ENCODE peak calls at places on chromosomes 13 and 19, in nine cellular contexts. C, L, R, J, Y, S, Q, U and Z are unnamed samples.

GRCh38 chr13:101570410-101570809 is 117.9 kb downstream of the ITGBL1 start:
- DNase-seq in C (no peak), L (no peak), R (no peak), J (no peak), Y (no peak), S (no peak), Q (no peak), U (no peak), Z (no peak)

GRCh38 chr13:111893607-111894443 is 173.1 kb upstream of the SOX1 start:
- DNase-seq in C (no peak), L (no peak), R (peak), J (no peak), Y (no peak), S (no peak), Q (no peak), U (no peak), Z (no peak)

GRCh38 chr19:55116232-55117062 is 990 bp downstream of the PPP1R12C start:
- DNase-seq in C (peak), L (peak), R (peak), J (peak), Y (peak), S (no peak), Q (no peak), U (peak), Z (peak)

GRCh38 chr13:36428083-36428482 is 4.2 kb upstream of the CCNA1 start:
- DNase-seq in C (no peak), L (no peak), R (no peak), J (no peak), Y (no peak), S (no peak), Q (no peak), U (no peak), Z (no peak)

GRCh38 chr13:85724554-85725432 is 74.4 kb downstream of the SLITRK6 start:
- DNase-seq in C (no peak), L (no peak), R (no peak), J (no peak), Y (peak), S (peak), Q (no peak), U (no peak), Z (no peak)

GRCh38 chr13:65497265-65497664 is 1732.9 kb downstream of the PCDH9 start:
- DNase-seq in C (no peak), L (no peak), R (no peak), J (no peak), Y (no peak), S (peak), Q (peak), U (no peak), Z (no peak)

GRCh38 chr19:14127929-14128509 is 8.4 kb downstream of the ASF1B start:
- DNase-seq in C (peak), L (no peak), R (no peak), J (no peak), Y (no peak), S (no peak), Q (no peak), U (peak), Z (no peak)

GRCh38 chr19:42028304-42029216 is 34.5 kb upstream of the ATP1A3 start:
- DNase-seq in C (no peak), L (no peak), R (peak), J (no peak), Y (no peak), S (no peak), Q (peak), U (no peak), Z (no peak)

GRCh38 chr13:42266464-42266863 is 5.5 kb upstream of the AKAP11 start:
- DNase-seq in C (peak), L (no peak), R (no peak), J (no peak), Y (peak), S (peak), Q (no peak), U (no peak), Z (no peak)

GRCh38 chr13:113451951-113452421 is 1.3 kb downstream of the ADPRHL1 start:
- DNase-seq in C (peak), L (no peak), R (no peak), J (no peak), Y (no peak), S (no peak), Q (no peak), U (peak), Z (peak)

GRCh38 chr13:41004875-41005693 is 14.0 kb downstream of the ELF1 start:
- DNase-seq in C (no peak), L (no peak), R (no peak), J (no peak), Y (no peak), S (no peak), Q (no peak), U (no peak), Z (no peak)

GRCh38 chr19:27792576-27793127 is 1420.3 kb downstream of the UQCRFS1 start:
- DNase-seq in C (no peak), L (no peak), R (no peak), J (no peak), Y (no peak), S (no peak), Q (no peak), U (no peak), Z (no peak)

GRCh38 chr13:29934531-29935308 is 84.3 kb upstream of the UBL3 start:
- DNase-seq in C (no peak), L (no peak), R (no peak), J (no peak), Y (no peak), S (no peak), Q (no peak), U (no peak), Z (no peak)

GRCh38 chr13:66543780-66544179 is 686.4 kb downstream of the PCDH9 start:
- DNase-seq in C (no peak), L (no peak), R (no peak), J (no peak), Y (no peak), S (no peak), Q (peak), U (no peak), Z (no peak)

GRCh38 chr13:51523082-51523518 is 61.2 kb upstream of the WDFY2 start:
- DNase-seq in C (no peak), L (peak), R (no peak), J (peak), Y (peak), S (no peak), Q (no peak), U (no peak), Z (no peak)

GRCh38 chr19:47026156-47026555 is 6.5 kb downstream of the NPAS1 start:
- DNase-seq in C (no peak), L (no peak), R (no peak), J (no peak), Y (no peak), S (no peak), Q (no peak), U (no peak), Z (no peak)

GRCh38 chr13:106083620-106084350 is 451.7 kb downstream of the EFNB2 start:
- DNase-seq in C (peak), L (no peak), R (peak), J (no peak), Y (peak), S (no peak), Q (peak), U (no peak), Z (no peak)

DNA sequence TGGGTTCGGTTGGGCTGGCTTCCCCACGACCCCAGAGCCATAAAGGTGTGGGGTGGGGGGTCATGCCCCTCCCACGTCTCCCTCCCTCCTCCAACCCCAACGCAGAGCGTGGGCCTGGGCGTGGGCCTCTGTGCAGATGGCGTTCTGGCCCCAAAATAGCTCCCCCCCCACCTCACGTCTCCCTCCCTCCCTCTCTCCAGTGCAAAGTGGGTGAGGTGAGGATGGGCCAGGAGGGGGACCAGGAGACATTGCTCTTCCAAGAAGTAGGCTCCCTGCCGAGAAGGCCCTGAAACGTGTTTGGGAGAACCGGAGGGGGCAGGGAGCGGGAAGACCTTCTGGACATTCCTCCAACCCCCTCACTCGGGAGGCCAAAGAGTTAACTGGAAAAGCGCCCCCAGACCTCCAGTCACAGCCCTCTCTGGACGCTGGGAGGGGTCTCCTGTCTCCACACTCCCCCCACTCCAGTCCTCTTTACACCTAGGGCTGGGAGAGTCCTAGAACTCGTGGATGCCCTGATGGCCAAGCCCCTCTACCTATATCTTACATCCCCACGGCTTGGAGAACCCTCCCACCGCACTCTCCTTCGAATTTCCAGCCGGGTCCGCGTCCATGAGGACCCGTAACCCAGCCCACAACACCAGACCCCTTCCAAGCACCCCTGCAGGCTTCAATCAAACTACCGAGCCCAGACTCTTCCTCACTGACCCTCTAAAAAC is 855 bp downstream of the UNC13A start:
- DNase-seq in C (no peak), L (no peak), R (peak), J (no peak), Y (no peak), S (no peak), Q (no peak), U (no peak), Z (peak)
- H3K4me3 ChIP-seq in C (no peak), L (no peak), R (peak), J (no peak), Y (no peak), S (no peak), Q (peak), U (no peak), Z (peak)

GRCh38 chr19:10000171-10000826 is 10.0 kb downstream of the COL5A3 start:
- DNase-seq in C (peak), L (peak), R (peak), J (peak), Y (peak), S (no peak), Q (peak), U (peak), Z (peak)
- H3K27ac ChIP-seq in C (no peak), L (no peak), R (no peak), J (no peak), Y (no peak), S (no peak), Q (no peak), U (no peak), Z (no peak)

DNA sequence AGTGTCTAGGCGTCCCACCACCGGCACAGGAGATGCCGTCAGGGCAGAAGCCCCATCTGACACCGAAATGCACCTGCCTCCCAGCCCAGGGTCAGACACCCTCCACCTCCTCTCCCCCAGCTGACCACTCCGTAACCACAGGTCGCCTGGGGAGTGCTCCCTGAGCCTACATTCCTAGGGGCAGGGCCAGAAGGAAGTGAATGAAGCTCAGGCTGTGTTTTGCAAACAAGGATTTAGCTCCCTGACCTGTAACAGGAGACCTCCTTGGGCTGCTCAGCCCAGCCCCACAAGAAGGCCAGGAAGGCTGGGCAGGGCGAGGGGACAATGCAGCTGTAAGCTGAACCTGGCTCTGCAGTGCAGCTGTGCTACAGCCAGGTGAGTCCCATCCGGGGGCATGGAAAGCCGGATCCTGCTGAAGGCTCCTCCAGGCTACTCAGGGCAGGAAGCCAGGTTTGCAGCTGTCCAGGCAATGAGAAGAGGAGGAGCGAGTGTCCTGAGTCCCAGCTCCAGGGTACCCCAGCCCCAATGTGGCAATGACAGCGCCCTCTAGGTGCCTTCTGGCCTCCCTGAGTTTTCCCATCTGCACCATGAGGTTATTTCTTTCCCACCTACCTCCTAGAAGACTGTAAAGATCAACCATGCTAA is 42.1 kb downstream of the RHPN2 start:
- DNase-seq in C (no peak), L (no peak), R (peak), J (no peak), Y (no peak), S (no peak), Q (no peak), U (no peak), Z (no peak)
- TF ChIP-seq CTCF in C (no peak), L (no peak), R (peak), J (no peak), Y (no peak), S (no peak), Q (peak), U (no peak), Z (no peak)

DNA sequence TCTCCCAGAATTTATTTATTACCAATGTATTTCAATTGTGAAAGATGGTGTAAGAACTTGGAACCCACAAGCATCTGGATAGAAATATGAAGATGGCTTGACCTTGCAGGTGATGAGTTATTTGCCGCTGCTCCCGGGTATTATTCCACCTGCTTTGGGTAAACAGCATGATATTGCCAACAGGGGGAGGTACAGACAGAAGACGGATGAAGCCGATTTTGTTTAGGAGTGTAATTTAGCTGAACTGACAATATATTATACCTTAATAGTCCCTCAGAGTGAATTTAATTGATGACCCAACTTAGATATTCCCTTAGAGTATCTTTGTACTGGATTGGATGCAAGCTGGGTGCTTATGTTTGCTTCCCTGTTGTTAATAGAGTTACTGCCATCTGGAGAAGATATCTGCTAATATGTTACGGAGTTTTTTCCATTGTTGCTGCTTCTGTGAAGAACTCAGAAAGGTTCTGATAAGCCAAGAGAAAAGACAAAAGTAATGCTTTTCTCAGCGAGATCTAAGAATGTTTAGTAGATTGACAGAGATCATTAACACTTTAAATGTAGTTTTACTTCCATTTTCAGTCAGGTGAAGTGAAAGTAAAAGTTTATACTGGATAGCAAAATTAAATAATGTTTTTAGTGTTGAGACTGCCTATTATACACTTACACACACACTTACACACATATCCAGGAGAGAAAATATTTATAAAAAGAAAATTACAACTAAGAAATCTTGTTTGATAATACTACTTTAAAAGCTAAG is 2220.8 kb upstream of the PCDH20 start:
- DNase-seq in C (no peak), L (no peak), R (no peak), J (no peak), Y (peak), S (no peak), Q (peak), U (no peak), Z (no peak)
- H3K4me3 ChIP-seq in C (no peak), L (no peak), R (no peak), J (no peak), Y (no peak), S (no peak), Q (peak), U (peak), Z (no peak)

GRCh38 chr19:48154003-48154402 is 16.1 kb downstream of the LIG1 start:
- DNase-seq in C (no peak), L (no peak), R (no peak), J (no peak), Y (no peak), S (no peak), Q (no peak), U (no peak), Z (no peak)

GRCh38 chr19:48152552-48152951 is 17.6 kb downstream of the LIG1 start:
- DNase-seq in C (peak), L (peak), R (peak), J (no peak), Y (peak), S (peak), Q (peak), U (peak), Z (peak)

GRCh38 chr19:48158210-48158790 is 11.8 kb downstream of the LIG1 start:
- DNase-seq in C (no peak), L (no peak), R (no peak), J (no peak), Y (no peak), S (no peak), Q (no peak), U (no peak), Z (no peak)
- H3K27ac ChIP-seq in C (no peak), L (no peak), R (no peak), J (no peak), Y (no peak), S (no peak), Q (no peak), U (no peak), Z (no peak)

DNA sequence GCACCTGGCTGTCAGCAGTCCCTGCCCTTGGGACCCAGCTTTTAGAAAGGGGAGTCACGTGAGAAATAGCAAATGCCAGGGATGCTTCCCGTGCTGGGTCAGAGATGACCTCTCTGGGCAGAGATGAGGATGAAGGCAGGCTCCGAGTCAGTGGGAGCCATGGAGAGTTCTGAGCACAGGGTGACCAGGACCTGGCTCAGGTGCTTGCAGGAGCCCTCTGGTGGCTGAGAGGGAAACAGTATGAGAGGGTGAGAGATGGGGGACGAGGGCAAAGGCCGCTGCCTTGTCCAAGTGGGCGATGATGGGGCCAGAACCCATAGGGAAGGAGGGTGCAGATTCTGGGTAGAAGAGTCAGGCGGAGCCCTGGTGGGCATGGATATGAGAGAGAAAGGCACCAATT is 15.8 kb downstream of the TMED1 start:
- DNase-seq in C (no peak), L (no peak), R (no peak), J (no peak), Y (no peak), S (no peak), Q (no peak), U (no peak), Z (no peak)
- TF ChIP-seq CTCF in C (peak), L (peak), R (peak), J (peak), Y (no peak), S (peak), Q (peak), U (peak), Z (peak)

DNA sequence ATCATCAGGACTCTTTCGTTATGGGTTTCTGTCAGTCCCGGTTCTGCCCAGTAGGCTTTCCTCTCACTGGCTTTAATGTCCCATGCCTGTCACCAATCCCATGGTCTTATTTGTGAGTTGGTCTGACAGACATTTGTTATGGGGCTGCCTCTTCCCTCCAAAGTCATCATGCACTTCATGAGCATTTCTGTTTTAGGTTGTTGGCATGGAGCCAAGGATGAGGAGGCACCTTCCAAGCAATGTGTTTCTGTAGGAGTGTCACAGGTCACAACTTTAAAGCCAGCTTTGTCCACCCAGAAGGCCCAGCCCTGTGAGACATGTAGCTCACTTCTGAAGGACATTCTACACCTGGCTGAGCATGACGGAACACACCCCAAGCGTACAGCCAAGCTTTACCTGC is 8.5 kb downstream of the ZNF17 start:
- DNase-seq in C (no peak), L (no peak), R (no peak), J (no peak), Y (no peak), S (no peak), Q (no peak), U (no peak), Z (no peak)
- H3K4me3 ChIP-seq in C (no peak), L (no peak), R (no peak), J (no peak), Y (no peak), S (no peak), Q (no peak), U (no peak), Z (no peak)

GRCh38 chr19:36849701-36850645 is 703 bp upstream of the ZNF345 start:
- DNase-seq in C (peak), L (peak), R (peak), J (peak), Y (peak), S (peak), Q (no peak), U (peak), Z (peak)

GRCh38 chr19:36851898-36852297 is 1.2 kb downstream of the ZNF345 start:
- DNase-seq in C (no peak), L (no peak), R (no peak), J (no peak), Y (no peak), S (no peak), Q (no peak), U (no peak), Z (no peak)

GRCh38 chr19:36847968-36848367 is 2.7 kb upstream of the ZNF345 start:
- DNase-seq in C (no peak), L (no peak), R (no peak), J (no peak), Y (no peak), S (no peak), Q (no peak), U (no peak), Z (no peak)

GRCh38 chr19:36850646-36851442 is at the start of gene ZNF345:
- DNase-seq in C (peak), L (peak), R (peak), J (peak), Y (peak), S (peak), Q (no peak), U (peak), Z (peak)
- H3K27ac ChIP-seq in C (peak), L (peak), R (no peak), J (peak), Y (peak), S (peak), Q (no peak), U (peak), Z (peak)

GRCh38 chr19:39413903-39414608 is 1.6 kb downstream of the PLEKHG2 start:
- DNase-seq in C (no peak), L (peak), R (peak), J (no peak), Y (peak), S (no peak), Q (no peak), U (no peak), Z (no peak)

GRCh38 chr19:39412100-39412866 is at the start of gene PLEKHG2:
- DNase-seq in C (peak), L (peak), R (peak), J (peak), Y (peak), S (peak), Q (peak), U (peak), Z (peak)

GRCh38 chr19:39413269-39413902 is 917 bp downstream of the PLEKHG2 start:
- DNase-seq in C (peak), L (peak), R (peak), J (peak), Y (peak), S (no peak), Q (no peak), U (peak), Z (peak)

GRCh38 chr19:39411832-39412099 is 703 bp upstream of the PLEKHG2 start:
- DNase-seq in C (peak), L (peak), R (peak), J (peak), Y (peak), S (peak), Q (peak), U (peak), Z (peak)

DNA sequence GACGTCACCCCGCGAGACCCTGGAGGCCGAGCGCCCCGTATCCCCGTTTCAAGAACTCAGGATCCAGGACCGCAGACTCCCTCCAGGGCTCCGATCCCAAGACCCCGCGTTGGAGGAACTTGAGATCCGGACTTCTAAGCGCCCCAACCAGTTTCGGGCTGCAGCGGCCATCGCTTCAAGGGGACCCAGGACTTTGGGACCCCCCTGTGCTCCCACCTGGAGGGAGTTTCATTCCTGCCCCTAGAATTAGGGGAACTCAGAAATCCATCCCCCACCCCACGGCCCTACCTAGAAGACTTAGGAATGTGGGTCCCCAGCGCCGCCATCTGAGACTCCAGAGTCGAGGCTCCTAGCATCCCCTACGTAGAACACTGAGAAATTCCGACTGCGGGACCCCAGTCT is 399 bp downstream of the PLEKHG2 start:
- DNase-seq in C (no peak), L (no peak), R (no peak), J (no peak), Y (no peak), S (no peak), Q (no peak), U (no peak), Z (no peak)
- TF ChIP-seq CTCF in C (peak), L (no peak), R (no peak), J (no peak), Y (no peak), S (no peak), Q (peak), U (peak), Z (no peak)